ENCODE peak calls at places on chromosomes 12 and 14, in seven cellular contexts. B is NCI-H345; P is stimulated activated CD8-positive, alpha-beta memory T cell treated with anti-CD3 and anti-CD28 coated beads, Interleukin-4, amount 100 ng/mL, for 48 hours; H is testis; M is activated CD4-positive, alpha-beta T cell treated with anti-CD3 and anti-CD28 coated beads, Interleukin-2, amount 50 U/mL, for 4 hours; Z is NCI-H2171; C is caudate nucleus. X is an unnamed sample.

GRCh38 chr14:53591816-53592215 is 364.8 kb downstream of the BMP4 start:
- DNase-seq in B (no peak), P (no peak), H (no peak), M (no peak), Z (no peak), C (no peak), X (no peak)

GRCh38 chr14:74290415-74290814 is 12.3 kb downstream of the ABCD4 start:
- DNase-seq in B (no peak), P (no peak), H (no peak), M (no peak), Z (no peak), C (no peak), X (no peak)

GRCh38 chr12:50033317-50033679 is 8.0 kb upstream of the RACGAP1 start:
- DNase-seq in B (no peak), P (no peak), H (peak), M (no peak), Z (no peak), C (peak), X (no peak)

GRCh38 chr14:67428501-67429031 is 16.6 kb upstream of the PLEK2 start:
- DNase-seq in B (no peak), P (no peak), H (no peak), M (no peak), Z (no peak), C (no peak), X (no peak)

GRCh38 chr14:99137001-99137700 is 134.8 kb downstream of the BCL11B start:
- DNase-seq in B (no peak), P (peak), H (peak), M (no peak), Z (no peak), C (no peak), X (no peak)

GRCh38 chr12:53736602-53737493 is 9.6 kb upstream of the CALCOCO1 start:
- DNase-seq in B (no peak), P (no peak), H (no peak), M (no peak), Z (no peak), C (peak), X (no peak)

GRCh38 chr14:50399251-50400032 is 2.8 kb upstream of the CDKL1 start:
- DNase-seq in B (peak), P (no peak), H (peak), M (no peak), Z (peak), C (no peak), X (no peak)

GRCh38 chr14:23141706-23142467 is 22.8 kb upstream of the CEBPE start:
- DNase-seq in B (peak), P (no peak), H (peak), M (no peak), Z (no peak), C (no peak), X (no peak)